ENCODE peak calls at places on chromosomes 5 and 9, in four cellular contexts. P is K562, H is HepG2, K is HCT116. Z is an unnamed sample.

GRCh38 chr5:175718401-175719108 is 60.7 kb downstream of the HRH2 start:
- DNase-seq in P (peak; percentile 58), H (no peak), K (peak; percentile 16), Z (no peak)

GRCh38 chr5:138640138-138640537 is 64.9 kb upstream of the HSPA9 start:
- DNase-seq in H (no peak), P (no peak), K (no peak), Z (no peak)

GRCh38 chr5:172559004-172559932 is 81.8 kb upstream of the NEURL1B start:
- DNase-seq in P (no peak), H (no peak), K (peak; percentile 6), Z (no peak)

GRCh38 chr5:23026252-23027170 is 173.4 kb upstream of the CDH12 start:
- DNase-seq in P (no peak), H (no peak), K (no peak), Z (no peak)

GRCh38 chr9:22119537-22120167 is 110.5 kb upstream of the CDKN2B start:
- DNase-seq in K (no peak), P (no peak), H (peak; percentile 21), Z (no peak)

GRCh38 chr9:136675477-136676296 is 11.6 kb downstream of the AGPAT2 start:
- DNase-seq in P (peak; percentile 40), K (no peak), H (no peak), Z (no peak)

GRCh38 chr5:141861194-141861593 is 17.0 kb downstream of the PCDH1 start:
- DNase-seq in P (no peak), K (no peak), H (no peak), Z (no peak)

GRCh38 chr9:135297716-135298075 is 181.9 kb upstream of the PPP1R26 start:
- DNase-seq in K (no peak), P (no peak), H (no peak), Z (no peak)

GRCh38 chr9:19231126-19232035 is 888 bp downstream of the DENND4C start:
- DNase-seq in P (peak; percentile 33), H (no peak), K (no peak), Z (no peak)

GRCh38 chr9:15468113-15468512 is 42.7 kb downstream of the PSIP1 start:
- DNase-seq in P (no peak), H (no peak), K (no peak), Z (no peak)

GRCh38 chr9:75455444-75455921 is 367.2 kb downstream of the OSTF1 start:
- DNase-seq in P (no peak), K (no peak), H (no peak), Z (no peak)

GRCh38 chr5:146018461-146019375 is 82.3 kb downstream of the SH3RF2 start:
- DNase-seq in K (no peak), P (no peak), H (no peak), Z (no peak)

GRCh38 chr5:117143381-117143780 is 568.8 kb upstream of the SEMA6A start:
- DNase-seq in H (no peak), P (no peak), K (no peak), Z (no peak)

GRCh38 chr9:112764344-112764743 is 13.8 kb downstream of the SNX30 start:
- DNase-seq in H (peak; percentile 37), P (peak; percentile 75), K (no peak), Z (no peak)

GRCh38 chr5:15763754-15764153 is 263.8 kb downstream of the FBXL7 start:
- DNase-seq in P (no peak), H (no peak), K (no peak), Z (no peak)

GRCh38 chr9:29214162-29214520 is 1640.9 kb upstream of the C9orf72 start:
- DNase-seq in K (no peak), H (no peak), P (no peak), Z (no peak)

DNA sequence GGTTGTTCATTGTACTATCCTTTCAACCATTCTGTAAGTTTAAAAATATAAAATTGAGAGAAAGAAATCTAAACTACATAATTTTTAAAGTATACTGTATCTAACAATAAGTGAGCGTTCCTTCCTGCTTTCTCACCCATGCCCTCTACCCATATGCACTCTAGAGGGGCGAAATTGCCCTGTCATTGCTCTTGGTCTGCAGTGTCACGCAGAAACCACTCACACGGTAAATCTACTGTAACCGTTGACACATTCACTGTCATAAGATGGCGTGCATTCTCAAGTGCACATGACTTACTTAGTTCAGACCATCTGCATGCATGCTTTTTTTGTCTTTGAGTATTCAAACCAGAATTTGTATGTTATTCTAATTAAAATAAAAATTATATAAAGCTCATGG is 55.7 kb upstream of the NIPBL start:
- DNase-seq in P (peak; percentile 78), H (no peak), K (no peak), Z (no peak)
- TF ChIP-seq POLR2AphosphoS5 in P (no peak), H (no peak), K (no peak), Z (no peak)

GRCh38 chr5:66810151-66810550 is 214.0 kb downstream of the MAST4 start:
- DNase-seq in P (no peak), K (no peak), H (no peak), Z (no peak)

GRCh38 chr5:66808663-66809062 is 212.5 kb downstream of the MAST4 start:
- DNase-seq in K (no peak), P (no peak), H (no peak), Z (no peak)

GRCh38 chr5:66807743-66808142 is 211.6 kb downstream of the MAST4 start:
- DNase-seq in K (peak; percentile 2), H (peak; percentile 7), P (no peak), Z (no peak)

GRCh38 chr5:66810747-66811355 is 214.7 kb downstream of the MAST4 start:
- DNase-seq in K (no peak), H (no peak), P (no peak), Z (no peak)

DNA sequence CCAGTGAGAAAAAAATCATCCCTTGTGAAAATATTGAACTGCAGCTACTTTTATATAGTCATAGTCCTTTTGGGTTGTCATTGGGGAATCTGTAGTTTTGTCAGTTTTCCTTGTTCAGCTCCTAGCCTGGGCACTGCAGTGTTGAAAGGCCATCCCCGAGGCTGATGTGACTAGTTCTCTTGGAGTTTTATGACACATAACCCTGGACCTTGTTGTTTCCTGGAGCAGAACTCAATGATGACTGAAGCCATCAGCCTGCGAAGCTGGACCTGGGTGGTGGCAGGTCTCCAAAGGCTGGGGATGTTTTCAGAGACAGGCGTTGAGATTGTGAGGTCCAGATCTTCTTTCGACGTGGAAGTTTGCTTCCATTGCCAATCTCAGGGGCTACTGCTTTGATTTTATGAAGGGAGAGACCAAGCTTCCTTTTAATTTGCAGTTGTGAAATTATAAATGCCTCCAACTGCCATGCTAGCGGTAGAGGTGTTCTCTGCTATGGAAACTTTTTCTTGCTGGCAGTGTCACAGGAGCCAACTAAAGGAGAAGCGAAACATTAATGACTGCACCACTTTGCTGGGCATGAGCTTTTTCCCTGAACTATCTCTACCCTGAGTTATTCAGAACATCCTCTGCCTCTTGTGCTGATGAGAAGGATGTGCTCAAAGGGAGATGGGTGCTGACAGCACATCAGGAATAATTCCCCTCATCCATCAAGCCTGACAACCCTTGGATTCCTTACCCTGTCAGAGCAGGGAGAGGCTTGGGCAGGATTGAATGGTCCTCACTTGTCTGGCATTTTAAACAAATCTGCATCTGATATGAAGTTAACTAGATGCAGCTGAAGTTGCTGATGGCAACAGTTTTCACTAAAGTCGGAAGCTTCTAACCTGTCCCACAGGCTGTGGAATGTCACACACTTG is 209.6 kb downstream of the MAST4 start:
- DNase-seq in K (no peak), P (no peak), H (no peak), Z (no peak)
- TF ChIP-seq REST in K (no peak), P (no peak), H (no peak), Z (no peak)

DNA sequence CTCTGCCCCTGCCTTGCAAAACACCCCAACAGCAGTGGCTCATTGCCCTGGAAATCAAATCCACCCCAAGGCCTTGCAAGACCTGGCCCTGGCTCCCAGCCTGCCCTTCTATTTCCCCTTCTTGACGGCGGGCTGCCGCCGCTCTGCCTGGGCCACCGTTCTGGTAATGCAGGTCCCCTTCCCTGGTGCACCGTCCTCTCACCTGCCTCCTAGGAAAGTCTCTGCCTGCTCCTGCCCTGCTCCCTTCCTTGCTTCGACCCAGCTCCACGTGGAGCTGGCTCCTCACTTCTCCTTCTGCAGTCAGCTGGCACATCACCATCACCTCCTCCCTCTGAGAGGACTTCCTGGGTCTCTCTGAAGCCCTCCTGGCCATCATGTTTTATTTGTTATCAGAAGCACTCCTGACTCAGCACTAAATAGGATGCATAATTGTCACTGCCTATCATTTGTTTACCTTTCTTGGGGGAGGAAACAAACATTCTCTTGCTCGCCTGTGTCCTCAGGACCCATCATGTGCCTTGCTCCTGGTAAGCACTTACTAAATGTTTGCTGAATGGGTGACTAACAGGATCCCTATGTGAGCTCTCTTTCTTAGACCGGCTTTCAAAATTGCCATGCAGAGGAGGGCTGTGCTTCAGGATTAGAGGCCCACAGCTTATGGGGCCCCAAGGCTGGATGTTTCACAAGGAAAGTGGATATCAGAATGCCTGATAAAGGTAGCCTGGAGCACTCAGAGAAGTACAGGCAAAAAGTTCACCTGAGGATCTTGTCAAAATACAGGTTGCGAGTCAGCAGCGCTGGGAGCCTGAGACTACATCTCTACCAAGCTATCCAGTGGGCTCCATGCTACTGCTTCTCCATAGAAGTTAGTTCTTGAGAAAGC is 19.6 kb upstream of the C5orf47 start:
- DNase-seq in K (no peak), H (peak; percentile 97), P (peak; percentile 36), Z (peak; percentile 93)
- TF ChIP-seq TCF7L2 in K (no peak), H (no peak), P (no peak), Z (peak; percentile 46)

DNA sequence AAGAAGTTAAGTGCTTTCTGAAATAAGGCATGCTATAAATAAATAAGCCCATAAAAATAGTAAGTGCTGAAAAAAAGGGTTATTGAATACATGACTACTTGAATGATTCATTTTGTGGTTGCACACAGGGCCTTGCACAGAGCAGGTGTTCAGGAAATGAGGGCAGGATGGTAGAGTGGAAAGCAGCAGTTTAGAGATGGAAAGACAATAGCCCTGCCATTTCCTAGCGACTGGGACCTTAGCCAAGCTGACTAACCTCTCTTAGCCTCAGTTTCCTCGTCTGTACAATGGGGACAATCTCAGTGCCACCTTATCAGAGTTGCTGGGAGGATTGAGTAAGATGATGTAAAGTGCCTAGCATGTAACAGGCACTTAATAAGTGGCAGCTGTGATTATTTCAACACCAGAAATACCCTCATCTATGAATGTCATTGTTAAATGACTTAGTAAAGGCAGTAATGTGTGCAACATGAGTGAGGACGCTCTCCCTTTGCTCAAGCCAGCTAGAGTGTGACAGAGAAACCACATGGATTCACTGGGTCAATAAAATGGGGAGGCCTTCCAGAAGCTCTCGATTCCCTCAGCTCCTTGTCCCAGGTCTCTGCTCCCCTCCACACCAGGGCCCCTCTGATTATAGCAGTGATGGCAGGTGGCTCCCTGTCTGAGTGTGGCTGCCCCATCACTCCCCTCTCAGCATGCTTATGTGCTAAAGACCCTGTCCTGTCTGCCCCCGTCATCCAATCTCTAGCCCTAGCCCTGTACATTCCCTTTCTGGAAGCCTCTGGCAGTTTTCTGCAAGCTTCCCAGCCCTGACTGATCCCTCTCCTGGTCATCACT is 16.0 kb upstream of the PHF19 start:
- DNase-seq in H (no peak), P (peak; percentile 24), K (no peak), Z (no peak)
- TF ChIP-seq POLR2AphosphoS5 in H (no peak), P (no peak), K (no peak), Z (no peak)

DNA sequence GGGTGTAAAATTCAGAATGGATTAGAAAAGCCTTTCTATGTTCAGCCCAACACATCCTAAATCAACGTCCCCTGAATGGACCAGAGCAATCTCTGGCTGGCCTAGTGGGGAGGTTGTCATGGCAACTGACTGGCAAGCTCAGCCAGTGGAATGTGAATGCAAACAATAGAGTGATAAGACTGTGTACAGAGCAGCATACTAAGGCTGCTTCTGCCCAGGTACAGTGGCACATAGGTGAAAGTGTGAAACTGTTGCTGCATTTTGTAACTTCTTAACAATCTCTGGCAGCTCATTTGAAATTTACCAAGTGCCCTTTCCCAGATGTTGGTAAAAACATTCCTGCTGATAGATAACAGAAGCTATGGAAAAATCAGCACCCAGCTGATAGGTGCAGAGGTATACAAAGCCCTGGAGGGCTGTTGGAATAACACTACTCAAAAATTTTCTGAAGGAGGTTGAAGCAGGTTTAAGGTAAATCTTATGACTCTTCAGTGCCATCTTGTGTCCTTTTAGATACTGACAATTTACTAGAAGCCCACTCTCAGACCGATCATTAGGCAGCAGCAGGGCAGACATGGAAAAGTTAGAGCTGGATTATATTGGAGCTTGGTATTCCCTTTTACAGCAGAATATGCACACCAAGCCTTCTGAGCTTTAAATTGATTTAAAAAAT is 267.3 kb downstream of the RAB3C start:
- DNase-seq in K (peak; percentile 21), P (peak; percentile 20), H (peak; percentile 87), Z (peak; percentile 10)
- TF ChIP-seq REST in K (no peak), P (no peak), H (no peak), Z (no peak)